ENCODE peak calls at places on chromosome 4, in ten cellular contexts. Z, R, M, O, H, E, I, X, B and F are unnamed samples.

GRCh38 chr4:184410748-184411147 is 63.6 kb downstream of the IRF2 start:
- DNase-seq in Z (no peak), R (no peak), M (no peak), O (no peak), H (no peak), E (no peak), I (no peak), X (no peak), B (no peak), F (no peak)

GRCh38 chr4:120977435-120977997 is 55.0 kb upstream of the PRDM5 start:
- DNase-seq in Z (no peak), R (no peak), M (peak; percentile 30), O (peak; percentile 74), H (no peak), E (peak; percentile 79), I (peak; percentile 75), X (no peak), B (no peak), F (peak; percentile 18)

GRCh38 chr4:120829113-120829831 is 93.3 kb downstream of the PRDM5 start:
- DNase-seq in Z (no peak), R (no peak), M (no peak), O (no peak), H (no peak), E (peak; percentile 70), I (no peak), X (no peak), B (no peak), F (peak; percentile 73)

GRCh38 chr4:8030121-8030781 is 90.6 kb upstream of the AFAP1 start:
- DNase-seq in Z (no peak), R (no peak), M (no peak), O (no peak), H (no peak), E (no peak), I (no peak), X (no peak), B (no peak), F (no peak)

GRCh38 chr4:10088135-10089010 is 28.2 kb downstream of the WDR1 start:
- DNase-seq in Z (no peak), R (no peak), M (no peak), O (no peak), H (no peak), E (no peak), I (no peak), X (no peak), B (no peak), F (no peak)

GRCh38 chr4:42460043-42460442 is 62.8 kb downstream of the SHISA3 start:
- DNase-seq in Z (no peak), R (no peak), M (peak; percentile 59), O (no peak), H (no peak), E (no peak), I (no peak), X (no peak), B (no peak), F (no peak)

GRCh38 chr4:90951037-90951436 is 823.8 kb downstream of the CCSER1 start:
- DNase-seq in Z (no peak), R (no peak), M (no peak), O (peak; percentile 72), H (no peak), E (peak; percentile 93), I (peak; percentile 56), X (no peak), B (no peak), F (peak; percentile 31)

GRCh38 chr4:88897180-88897579 is 159.8 kb downstream of the FAM13A start:
- DNase-seq in Z (no peak), R (no peak), M (no peak), O (no peak), H (no peak), E (no peak), I (peak; percentile 66), X (no peak), B (no peak), F (no peak)

GRCh38 chr4:13260513-13260912 is 223.6 kb downstream of the RAB28 start:
- DNase-seq in Z (no peak), R (no peak), M (no peak), O (no peak), H (no peak), E (no peak), I (no peak), X (no peak), B (no peak), F (no peak)

GRCh38 chr4:72553540-72553939 is 15.5 kb downstream of the ADAMTS3 start:
- DNase-seq in Z (no peak), R (no peak), M (no peak), O (no peak), H (no peak), E (no peak), I (no peak), X (no peak), B (no peak), F (no peak)

GRCh38 chr4:14333616-14334015 is 668.7 kb upstream of the CPEB2 start:
- DNase-seq in Z (no peak), R (no peak), M (no peak), O (no peak), H (no peak), E (no peak), I (no peak), X (no peak), B (no peak), F (no peak)

GRCh38 chr4:76950846-76951321 is 1.3 kb downstream of the SEPTIN11 start:
- DNase-seq in Z (peak; percentile 8), R (no peak), M (peak; percentile 37), O (peak; percentile 26), H (no peak), E (peak; percentile 71), I (peak; percentile 39), X (no peak), B (no peak), F (no peak)

GRCh38 chr4:128349921-128350320 is 62.3 kb upstream of the PGRMC2 start:
- DNase-seq in Z (no peak), R (no peak), M (no peak), O (no peak), H (no peak), E (peak; percentile 98), I (no peak), X (no peak), B (no peak), F (peak; percentile 43)

GRCh38 chr4:15436515-15436914 is 8.7 kb downstream of the C1QTNF7 start:
- DNase-seq in Z (no peak), R (no peak), M (no peak), O (no peak), H (no peak), E (peak; percentile 82), I (no peak), X (no peak), B (no peak), F (peak; percentile 49)

GRCh38 chr4:579543-580175 is 3.6 kb upstream of the TMEM271 start:
- DNase-seq in Z (no peak), R (no peak), M (no peak), O (no peak), H (no peak), E (no peak), I (no peak), X (no peak), B (no peak), F (no peak)

GRCh38 chr4:41160010-41160789 is 54.1 kb downstream of the APBB2 start:
- DNase-seq in Z (no peak), R (no peak), M (no peak), O (no peak), H (no peak), E (peak; percentile 97), I (no peak), X (no peak), B (no peak), F (peak; percentile 66)

GRCh38 chr4:122104184-122104583 is 47.9 kb upstream of the BLTP1 start:
- DNase-seq in Z (no peak), R (no peak), M (no peak), O (peak; percentile 1), H (no peak), E (no peak), I (no peak), X (no peak), B (no peak), F (no peak)

GRCh38 chr4:94595880-94596483 is 144.2 kb downstream of the PDLIM5 start:
- DNase-seq in Z (no peak), R (no peak), M (peak; percentile 21), O (peak; percentile 67), H (no peak), E (peak; percentile 62), I (peak; percentile 61), X (no peak), B (no peak), F (peak; percentile 29)

GRCh38 chr4:75939890-75940691 is 722 bp downstream of the NAAA start:
- DNase-seq in Z (peak; percentile 66), R (peak; percentile 58), M (peak; percentile 87), O (peak; percentile 81), H (no peak), E (peak; percentile 59), I (peak; percentile 81), X (peak; percentile 48), B (peak; percentile 52), F (no peak)

GRCh38 chr4:174521800-174522182 is 497 bp downstream of the HPGD start:
- DNase-seq in Z (peak; percentile 10), R (no peak), M (no peak), O (peak; percentile 53), H (no peak), E (no peak), I (no peak), X (no peak), B (no peak), F (no peak)

GRCh38 chr4:82017680-82018079 is 356.1 kb downstream of the HNRNPD start:
- DNase-seq in Z (no peak), R (no peak), M (no peak), O (peak; percentile 66), H (no peak), E (peak; percentile 14), I (peak; percentile 29), X (no peak), B (no peak), F (no peak)

GRCh38 chr4:11548529-11549176 is 120.0 kb upstream of the HS3ST1 start:
- DNase-seq in Z (no peak), R (no peak), M (no peak), O (no peak), H (no peak), E (peak; percentile 28), I (no peak), X (no peak), B (peak; percentile 1), F (no peak)

GRCh38 chr4:98430708-98431403 is 169.7 kb downstream of the RAP1GDS1 start:
- DNase-seq in Z (no peak), R (no peak), M (no peak), O (no peak), H (no peak), E (peak; percentile 98), I (peak; percentile 57), X (no peak), B (no peak), F (no peak)

GRCh38 chr4:76213415-76214268 is at the start of gene SCARB2:
- DNase-seq in Z (peak; percentile 73), R (peak; percentile 69), M (peak; percentile 91), O (peak; percentile 89), H (peak; percentile 34), E (peak; percentile 90), I (peak; percentile 82), X (peak; percentile 43), B (peak; percentile 35), F (no peak)

GRCh38 chr4:150367326-150367725 is 214.6 kb upstream of the MAB21L2 start:
- DNase-seq in Z (no peak), R (no peak), M (no peak), O (no peak), H (no peak), E (no peak), I (no peak), X (no peak), B (no peak), F (no peak)

GRCh38 chr4:155684892-155685550 is 18.4 kb downstream of the GUCY1A1 start:
- DNase-seq in Z (no peak), R (no peak), M (no peak), O (no peak), H (no peak), E (no peak), I (no peak), X (no peak), B (no peak), F (no peak)

GRCh38 chr4:20254517-20255250 is 3.0 kb downstream of the SLIT2 start:
- DNase-seq in Z (no peak), R (no peak), M (peak; percentile 23), O (no peak), H (no peak), E (peak; percentile 61), I (no peak), X (no peak), B (no peak), F (no peak)

GRCh38 chr4:1749370-1749769 is 28.0 kb downstream of the TACC3 start:
- DNase-seq in Z (no peak), R (no peak), M (peak; percentile 46), O (no peak), H (no peak), E (no peak), I (no peak), X (no peak), B (no peak), F (no peak)